ENCODE peak calls at places on chromosomes 12 and 14, in seven cellular contexts. C, U, L, K, F, O and X are unnamed samples.

GRCh38 chr12:87922721-87923120 is 106.5 kb downstream of the C12orf50 start:
- DNase-seq in C (no peak), U (no peak), L (no peak), K (no peak), F (no peak), O (no peak), X (no peak)

GRCh38 chr12:130249376-130249775 is 87.1 kb downstream of the FZD10 start:
- DNase-seq in C (no peak), U (no peak), L (no peak), K (no peak), F (no peak), O (no peak), X (no peak)

GRCh38 chr12:52178984-52179383 is 12.8 kb downstream of the KRT80 start:
- DNase-seq in C (no peak), U (no peak), L (no peak), K (no peak), F (no peak), O (no peak), X (no peak)

GRCh38 chr14:61710853-61711817 is 15.8 kb downstream of the HIF1A start:
- DNase-seq in C (no peak), U (no peak), L (no peak), K (peak; percentile 32), F (no peak), O (no peak), X (no peak)

GRCh38 chr12:21881950-21882349 is 59.3 kb downstream of the ABCC9 start:
- DNase-seq in C (peak; percentile 20), U (no peak), L (no peak), K (no peak), F (no peak), O (no peak), X (peak; percentile 59)

GRCh38 chr12:26870491-26871419 is 37.8 kb upstream of the ITPR2 start:
- DNase-seq in C (peak; percentile 49), U (no peak), L (no peak), K (no peak), F (no peak), O (no peak), X (no peak)

GRCh38 chr14:34920339-34920738 is 45.2 kb upstream of the BAZ1A start:
- DNase-seq in C (no peak), U (no peak), L (no peak), K (no peak), F (no peak), O (no peak), X (no peak)

GRCh38 chr12:49637401-49637800 is 14.0 kb downstream of the PRPF40B start:
- DNase-seq in C (no peak), U (no peak), L (no peak), K (no peak), F (no peak), O (no peak), X (no peak)

GRCh38 chr14:97994020-97994531 is 1196.9 kb downstream of the VRK1 start:
- DNase-seq in C (no peak), U (peak; percentile 57), L (no peak), K (no peak), F (no peak), O (no peak), X (no peak)

GRCh38 chr14:99516156-99517045 is 35.2 kb downstream of the CCNK start:
- DNase-seq in C (no peak), U (no peak), L (peak; percentile 63), K (no peak), F (no peak), O (no peak), X (peak; percentile 11)

GRCh38 chr14:55160989-55161388 is 30.4 kb downstream of the DLGAP5 start:
- DNase-seq in C (no peak), U (no peak), L (no peak), K (peak; percentile 8), F (no peak), O (no peak), X (no peak)

GRCh38 chr12:53726946-53727309 is 324 bp downstream of the CALCOCO1 start:
- DNase-seq in C (no peak), U (no peak), L (peak; percentile 74), K (no peak), F (no peak), O (no peak), X (peak; percentile 43)

GRCh38 chr12:132117558-132117875 is 26.6 kb downstream of the DDX51 start:
- DNase-seq in C (no peak), U (no peak), L (no peak), K (no peak), F (no peak), O (no peak), X (no peak)

GRCh38 chr14:32372154-32372553 is 43.1 kb downstream of the AKAP6 start:
- DNase-seq in C (no peak), U (no peak), L (no peak), K (no peak), F (peak; percentile 81), O (no peak), X (no peak)

GRCh38 chr12:60148831-60149230 is 553.0 kb downstream of the SLC16A7 start:
- DNase-seq in C (no peak), U (no peak), L (no peak), K (no peak), F (peak; percentile 70), O (no peak), X (no peak)

GRCh38 chr12:26119391-26119981 is 5.4 kb downstream of the BHLHE41 start:
- DNase-seq in C (no peak), U (no peak), L (no peak), K (peak; percentile 24), F (peak; percentile 61), O (no peak), X (no peak)

GRCh38 chr12:14257734-14258467 is 107.6 kb upstream of the ATF7IP start:
- DNase-seq in C (no peak), U (peak; percentile 79), L (peak; percentile 98), K (peak; percentile 95), F (peak; percentile 100), O (peak; percentile 92), X (peak; percentile 95)

GRCh38 chr12:103809154-103809553 is 31.9 kb downstream of the NT5DC3 start:
- DNase-seq in C (no peak), U (no peak), L (no peak), K (no peak), F (peak; percentile 28), O (no peak), X (no peak)

GRCh38 chr12:77720258-77720657 is 110.4 kb upstream of the NAV3 start:
- DNase-seq in C (no peak), U (no peak), L (no peak), K (no peak), F (no peak), O (no peak), X (no peak)

DNA sequence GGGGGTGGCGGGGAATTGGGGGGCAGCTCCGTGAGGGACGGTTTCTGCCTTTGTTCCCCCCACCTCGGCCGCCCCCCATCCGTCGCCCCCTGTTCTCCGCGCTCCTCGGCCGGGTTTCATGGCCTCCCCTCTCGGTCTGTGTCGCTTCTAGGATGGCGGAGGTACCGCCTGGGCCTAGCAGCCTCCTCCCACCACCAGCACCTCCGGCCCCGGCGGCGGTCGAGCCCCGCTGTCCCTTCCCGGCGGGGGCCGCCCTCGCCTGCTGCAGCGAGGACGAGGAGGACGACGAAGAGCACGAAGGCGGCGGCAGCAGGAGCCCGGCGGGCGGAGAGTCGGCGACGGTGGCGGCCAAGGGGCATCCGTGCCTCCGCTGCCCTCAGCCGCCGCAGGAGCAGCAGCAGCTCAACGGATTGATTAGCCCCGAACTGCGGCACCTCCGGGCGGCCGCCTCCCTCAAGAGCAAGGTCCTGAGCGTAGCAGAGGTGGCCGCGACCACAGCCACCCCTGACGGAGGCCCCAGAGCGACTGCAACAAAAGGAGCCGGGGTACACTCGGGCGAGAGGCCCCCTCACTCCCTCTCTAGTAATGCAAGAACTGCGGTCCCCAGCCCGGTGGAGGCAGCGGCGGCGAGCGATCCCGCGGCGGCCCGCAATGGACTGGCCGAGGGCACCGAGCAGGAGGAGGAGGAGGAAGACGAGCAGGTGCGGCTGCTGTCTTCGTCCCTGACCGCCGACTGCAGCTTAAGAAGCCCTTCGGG is 598 bp downstream of the NAA30 start:
- DNase-seq in C (peak; percentile 35), U (peak; percentile 65), L (peak; percentile 77), K (no peak), F (no peak), O (no peak), X (peak; percentile 15)
- H3K27ac ChIP-seq in C (peak overlapping the region; percentile 92), U (peak overlapping the region; percentile 60), L (peak overlapping the region; percentile 94), K (peak overlapping the region; percentile 81), F (peak overlapping the region; percentile 51), O (peak overlapping the region; percentile 93), X (peak overlapping the region; percentile 91)

DNA sequence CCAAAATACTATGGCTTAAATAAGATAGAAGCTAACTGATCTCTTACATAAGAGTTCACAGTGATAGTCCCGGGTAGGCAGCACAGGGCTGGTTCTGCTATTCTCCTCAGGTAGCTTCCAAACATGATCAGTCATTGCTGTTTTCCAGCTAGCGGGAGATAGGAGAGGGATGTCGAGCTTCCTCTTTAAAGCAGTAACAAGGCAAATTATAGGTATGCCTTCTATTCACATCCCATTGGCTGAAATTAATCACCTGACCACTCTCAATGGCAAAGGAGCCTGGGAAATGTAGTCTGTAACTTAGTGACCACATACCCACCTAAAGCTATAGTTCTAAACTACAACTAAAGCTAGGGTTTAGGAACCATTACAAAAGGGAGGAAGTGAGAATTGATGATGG is 34.5 kb upstream of the VRK1 start:
- DNase-seq in C (no peak), U (no peak), L (no peak), K (peak; percentile 67), F (peak; percentile 64), O (no peak), X (no peak)
- H3K4me3 ChIP-seq in C (no peak overlapping the region), U (peak overlapping the region; percentile 15), L (no peak overlapping the region), K (peak overlapping the region; percentile 38), F (no peak overlapping the region), O (no peak overlapping the region), X (no peak overlapping the region)

GRCh38 chr14:67569011-67569650 is 30.9 kb downstream of the PIGH start:
- DNase-seq in C (no peak), U (no peak), L (peak; percentile 64), K (no peak), F (no peak), O (no peak), X (no peak)

GRCh38 chr14:67570453-67570852 is 29.6 kb downstream of the PIGH start:
- DNase-seq in C (no peak), U (no peak), L (peak; percentile 17), K (no peak), F (no peak), O (no peak), X (no peak)

GRCh38 chr14:67569651-67570290 is 30.3 kb downstream of the PIGH start:
- DNase-seq in C (no peak), U (no peak), L (peak; percentile 24), K (no peak), F (no peak), O (no peak), X (no peak)

GRCh38 chr14:67566908-67567307 is 33.2 kb downstream of the PIGH start:
- DNase-seq in C (no peak), U (no peak), L (peak; percentile 57), K (no peak), F (no peak), O (no peak), X (peak; percentile 47)

GRCh38 chr14:67567654-67568053 is 32.4 kb downstream of the PIGH start:
- DNase-seq in C (no peak), U (no peak), L (peak; percentile 50), K (no peak), F (no peak), O (no peak), X (no peak)
- H3K27ac ChIP-seq in C (no peak overlapping the region), U (no peak overlapping the region), L (no peak overlapping the region), K (no peak overlapping the region), F (no peak overlapping the region), O (no peak overlapping the region), X (no peak overlapping the region)

DNA sequence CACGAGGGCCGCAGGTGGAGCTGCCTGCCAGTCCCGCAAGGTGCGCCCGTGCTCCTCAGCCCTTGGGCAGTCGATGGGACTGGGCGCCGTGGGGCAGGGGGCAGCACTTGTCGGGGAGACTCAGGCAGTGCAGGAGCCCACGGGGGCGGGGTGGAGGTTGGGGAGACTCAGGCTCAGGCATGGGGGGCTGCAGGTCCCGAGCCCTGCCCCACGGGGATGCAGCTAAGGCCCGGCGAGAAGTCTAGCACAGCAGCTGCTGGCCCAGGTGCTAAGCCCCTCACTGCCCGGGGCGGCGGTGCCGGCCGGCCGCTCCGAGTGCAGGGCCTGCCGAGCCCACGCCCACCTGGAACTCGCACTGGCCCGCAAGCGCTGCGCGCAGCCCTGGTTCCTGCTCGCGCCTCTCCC is 39.2 kb upstream of the P2RX7 start:
- DNase-seq in C (no peak), U (no peak), L (no peak), K (no peak), F (no peak), O (no peak), X (no peak)
- H3K4me3 ChIP-seq in C (no peak overlapping the region), U (no peak overlapping the region), L (no peak overlapping the region), K (no peak overlapping the region), F (no peak overlapping the region), O (no peak overlapping the region), X (no peak overlapping the region)